ENCODE peak calls at places on chromosomes 6 and 20, in nine cellular contexts. One of them, this sample, is unnamed.

GRCh38 chr6:168264593-168265335 is 54.8 kb downstream of the DACT2 start:
- DNase-seq in IMR-90: no peak
- DNase-seq in fibroblast of mammary gland: no peak
- DNase-seq in brain microvascular endothelial cell: no peak
- DNase-seq in stomach: no peak
- DNase-seq in H9: no peak
- DNase-seq in A549: no peak
- DNase-seq in neural progenitor cell: no peak
- DNase-seq in CD4-positive, alpha-beta T cell: no peak
- DNase-seq in this sample: no peak

GRCh38 chr6:150876598-150876997 is 11.1 kb downstream of the MTHFD1L start:
- DNase-seq in IMR-90: peak
- DNase-seq in fibroblast of mammary gland: peak
- DNase-seq in brain microvascular endothelial cell: no peak
- DNase-seq in stomach: peak
- DNase-seq in H9: no peak
- DNase-seq in A549: no peak
- DNase-seq in neural progenitor cell: peak
- DNase-seq in CD4-positive, alpha-beta T cell: no peak
- DNase-seq in this sample: no peak

GRCh38 chr20:41587956-41588355 is 30.2 kb downstream of the CHD6 start:
- DNase-seq in IMR-90: peak
- DNase-seq in fibroblast of mammary gland: peak
- DNase-seq in brain microvascular endothelial cell: peak
- DNase-seq in stomach: no peak
- DNase-seq in H9: no peak
- DNase-seq in A549: no peak
- DNase-seq in neural progenitor cell: no peak
- DNase-seq in CD4-positive, alpha-beta T cell: no peak
- DNase-seq in this sample: peak

GRCh38 chr6:36029464-36029863 is 1.9 kb downstream of the MAPK14 start:
- DNase-seq in IMR-90: peak
- DNase-seq in fibroblast of mammary gland: peak
- DNase-seq in brain microvascular endothelial cell: peak
- DNase-seq in stomach: no peak
- DNase-seq in H9: no peak
- DNase-seq in A549: peak
- DNase-seq in neural progenitor cell: no peak
- DNase-seq in CD4-positive, alpha-beta T cell: no peak
- DNase-seq in this sample: peak

GRCh38 chr6:445571-446417 is 54.2 kb downstream of the IRF4 start:
- DNase-seq in IMR-90: no peak
- DNase-seq in fibroblast of mammary gland: no peak
- DNase-seq in brain microvascular endothelial cell: no peak
- DNase-seq in stomach: no peak
- DNase-seq in H9: peak
- DNase-seq in A549: no peak
- DNase-seq in neural progenitor cell: no peak
- DNase-seq in CD4-positive, alpha-beta T cell: no peak
- DNase-seq in this sample: no peak

GRCh38 chr6:29759457-29759856 is 36.2 kb downstream of the HLA-F start:
- DNase-seq in IMR-90: no peak
- DNase-seq in fibroblast of mammary gland: no peak
- DNase-seq in brain microvascular endothelial cell: no peak
- DNase-seq in stomach: no peak
- DNase-seq in H9: peak
- DNase-seq in A549: no peak
- DNase-seq in neural progenitor cell: no peak
- DNase-seq in CD4-positive, alpha-beta T cell: no peak
- DNase-seq in this sample: no peak

GRCh38 chr6:23445157-23445710 is 680.8 kb upstream of the NRSN1 start:
- DNase-seq in IMR-90: no peak
- DNase-seq in fibroblast of mammary gland: peak
- DNase-seq in brain microvascular endothelial cell: no peak
- DNase-seq in stomach: no peak
- DNase-seq in H9: no peak
- DNase-seq in A549: no peak
- DNase-seq in neural progenitor cell: no peak
- DNase-seq in CD4-positive, alpha-beta T cell: no peak
- DNase-seq in this sample: no peak

GRCh38 chr6:138406443-138406842 is 2.4 kb downstream of the HEBP2 start:
- DNase-seq in IMR-90: no peak
- DNase-seq in fibroblast of mammary gland: no peak
- DNase-seq in brain microvascular endothelial cell: no peak
- DNase-seq in stomach: no peak
- DNase-seq in H9: no peak
- DNase-seq in A549: peak
- DNase-seq in neural progenitor cell: no peak
- DNase-seq in CD4-positive, alpha-beta T cell: no peak
- DNase-seq in this sample: no peak

DNA sequence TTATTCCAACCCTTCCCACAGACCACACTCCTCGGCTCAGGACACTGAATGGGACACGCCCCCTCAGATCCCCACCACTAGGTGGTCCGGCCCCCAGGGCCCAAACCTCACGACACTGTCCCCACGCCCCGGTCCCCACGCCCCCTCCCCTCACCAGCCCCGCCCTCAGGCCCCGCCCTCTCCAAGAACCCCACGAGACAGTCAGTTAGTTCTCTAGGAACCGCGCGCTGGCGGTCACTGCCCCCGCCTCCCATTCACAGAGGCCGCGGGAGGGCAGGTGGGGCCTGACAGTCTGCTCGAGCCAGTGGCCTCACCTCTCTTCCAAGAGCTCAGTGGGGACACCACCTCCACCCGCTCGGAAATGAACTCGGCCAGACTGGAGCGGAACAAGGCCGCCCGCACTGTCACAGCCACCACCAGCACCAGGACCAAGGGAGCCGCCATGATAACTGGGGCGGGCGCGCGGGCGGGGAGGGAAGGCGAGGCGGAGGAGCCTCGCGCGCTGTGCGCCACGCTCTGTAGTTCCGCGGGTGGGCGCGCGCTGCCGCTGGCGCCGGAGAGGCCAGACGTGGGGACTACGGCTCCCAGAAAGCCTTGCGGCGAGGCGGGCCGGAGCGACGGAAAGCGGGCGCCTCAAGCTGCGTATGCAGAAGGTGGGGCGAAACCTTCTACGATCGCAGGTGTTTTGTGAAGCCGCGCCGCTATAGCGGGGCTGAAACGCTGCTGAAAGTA is at the start of gene PIGU:
- DNase-seq in IMR-90: peak
- DNase-seq in fibroblast of mammary gland: peak
- DNase-seq in brain microvascular endothelial cell: peak
- DNase-seq in stomach: peak
- DNase-seq in H9: peak
- DNase-seq in A549: peak
- DNase-seq in neural progenitor cell: peak
- DNase-seq in CD4-positive, alpha-beta T cell: peak
- DNase-seq in this sample: peak
- TF ChIP-seq CTCF in IMR-90: no peak
- TF ChIP-seq CTCF in fibroblast of mammary gland: no peak
- TF ChIP-seq CTCF in brain microvascular endothelial cell: no peak
- TF ChIP-seq CTCF in stomach: peak
- TF ChIP-seq CTCF in H9: peak
- TF ChIP-seq CTCF in A549: no peak
- TF ChIP-seq CTCF in neural progenitor cell: peak
- TF ChIP-seq CTCF in CD4-positive, alpha-beta T cell: peak
- TF ChIP-seq CTCF in this sample: peak

DNA sequence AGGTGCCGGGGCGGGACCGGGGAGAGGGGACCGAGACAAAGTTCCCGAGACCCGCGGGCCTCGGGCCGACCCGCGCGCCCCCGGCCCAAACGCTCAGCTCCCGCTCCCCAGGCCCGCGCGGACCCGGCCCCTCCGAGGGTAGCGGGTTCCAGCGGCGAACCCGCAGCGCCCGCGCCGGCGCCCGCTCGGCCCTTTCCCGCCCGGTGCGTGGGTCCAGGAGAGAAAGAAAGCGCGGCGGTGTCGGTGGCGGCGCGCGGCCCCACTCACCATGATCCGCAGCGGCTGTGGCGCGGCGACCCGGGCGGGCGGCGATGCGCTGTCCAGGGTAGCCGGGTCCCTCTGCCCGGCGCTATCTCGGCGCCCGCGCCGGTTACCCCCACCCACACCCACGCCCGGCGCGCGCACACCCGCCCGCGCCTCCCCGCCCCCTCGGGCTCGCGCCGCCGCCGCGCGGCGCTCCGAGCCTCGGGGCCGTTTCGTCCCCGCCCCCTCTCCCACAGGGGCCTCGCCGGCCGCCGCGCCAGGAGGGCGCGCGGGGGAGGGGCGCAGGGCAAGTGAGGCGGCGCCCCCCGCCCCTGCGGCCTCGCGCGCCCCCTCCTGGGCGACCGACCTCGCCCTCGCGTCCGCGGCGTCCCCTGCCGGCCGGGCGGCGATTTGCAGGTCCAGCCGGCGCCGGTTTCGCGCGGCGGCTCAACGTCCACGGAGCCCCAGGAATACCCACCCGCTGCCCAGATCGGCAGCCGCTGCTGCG is at the start of gene ELOVL2:
- DNase-seq in IMR-90: peak
- DNase-seq in fibroblast of mammary gland: peak
- DNase-seq in brain microvascular endothelial cell: no peak
- DNase-seq in stomach: no peak
- DNase-seq in H9: peak
- DNase-seq in A549: peak
- DNase-seq in neural progenitor cell: peak
- DNase-seq in CD4-positive, alpha-beta T cell: no peak
- DNase-seq in this sample: peak
- TF ChIP-seq CTCF in IMR-90: peak
- TF ChIP-seq CTCF in fibroblast of mammary gland: peak
- TF ChIP-seq CTCF in brain microvascular endothelial cell: peak
- TF ChIP-seq CTCF in stomach: peak
- TF ChIP-seq CTCF in H9: no peak
- TF ChIP-seq CTCF in A549: peak
- TF ChIP-seq CTCF in neural progenitor cell: peak
- TF ChIP-seq CTCF in CD4-positive, alpha-beta T cell: no peak
- TF ChIP-seq CTCF in this sample: peak

DNA sequence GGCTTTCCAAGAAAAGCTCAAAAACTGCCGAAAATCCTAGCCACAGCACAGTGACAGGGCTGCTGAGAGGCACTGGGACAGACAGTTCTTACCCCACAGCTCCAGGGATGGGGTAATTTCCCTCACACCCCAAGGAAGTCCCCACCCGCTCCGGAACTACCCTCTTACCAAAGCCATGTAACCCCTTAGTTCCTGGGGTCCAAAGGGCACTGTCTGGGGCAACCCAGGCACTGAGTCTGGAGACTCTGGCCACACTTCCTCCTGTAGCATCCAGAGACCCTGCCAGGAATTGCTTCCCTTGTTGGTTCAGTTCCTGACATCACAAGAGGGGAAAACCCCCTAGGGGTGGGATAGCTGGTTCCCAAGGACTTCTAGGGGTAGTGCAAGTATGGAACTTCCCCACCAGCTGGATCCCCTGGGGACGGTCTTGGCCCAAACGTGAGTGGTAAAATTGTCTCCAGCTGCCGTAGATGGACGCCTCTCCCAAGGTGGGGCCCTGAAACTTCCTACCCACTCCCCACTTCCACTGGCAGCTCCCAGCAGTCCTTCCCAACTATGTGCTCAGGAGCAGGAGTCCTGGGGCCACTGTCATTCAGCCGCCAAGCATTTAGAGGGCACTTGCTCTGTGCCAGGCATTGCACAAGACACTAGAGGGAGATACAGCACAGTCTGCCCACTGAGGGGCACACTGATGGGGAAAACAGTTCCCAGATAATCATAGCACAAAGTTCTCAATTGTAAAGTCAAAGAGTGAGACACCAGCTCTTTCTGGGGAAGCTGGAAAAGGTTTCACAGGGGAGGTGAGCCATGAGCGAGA is 17.3 kb upstream of the HCK start:
- DNase-seq in IMR-90: no peak
- DNase-seq in fibroblast of mammary gland: no peak
- DNase-seq in brain microvascular endothelial cell: no peak
- DNase-seq in stomach: no peak
- DNase-seq in H9: no peak
- DNase-seq in A549: peak
- DNase-seq in neural progenitor cell: peak
- DNase-seq in CD4-positive, alpha-beta T cell: no peak
- DNase-seq in this sample: peak
- TF ChIP-seq CTCF in IMR-90: peak
- TF ChIP-seq CTCF in fibroblast of mammary gland: no peak
- TF ChIP-seq CTCF in brain microvascular endothelial cell: peak
- TF ChIP-seq CTCF in stomach: no peak
- TF ChIP-seq CTCF in H9: peak
- TF ChIP-seq CTCF in A549: peak
- TF ChIP-seq CTCF in neural progenitor cell: peak
- TF ChIP-seq CTCF in CD4-positive, alpha-beta T cell: no peak
- TF ChIP-seq CTCF in this sample: peak

DNA sequence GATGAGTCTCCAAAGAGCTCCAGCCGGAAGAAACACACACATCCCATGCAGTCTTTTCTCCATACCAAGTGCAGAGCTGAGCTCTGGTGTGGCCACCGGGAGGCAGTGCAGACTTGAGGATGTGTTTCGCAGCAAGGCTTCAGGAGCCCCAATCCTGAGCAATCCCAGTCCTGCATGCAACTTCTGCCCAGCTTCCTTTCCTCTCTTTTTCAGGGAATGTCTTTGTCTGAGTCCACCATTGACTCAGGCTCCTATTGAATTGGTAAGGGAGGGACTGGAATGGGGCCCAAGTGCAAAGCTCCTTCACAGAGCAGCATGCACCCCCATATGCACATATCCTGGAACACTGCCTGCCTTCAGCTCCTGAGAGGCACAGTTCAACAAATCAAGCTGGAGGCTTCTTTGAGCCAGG is 50.5 kb upstream of the ASIP start:
- DNase-seq in IMR-90: peak
- DNase-seq in fibroblast of mammary gland: peak
- DNase-seq in brain microvascular endothelial cell: peak
- DNase-seq in stomach: peak
- DNase-seq in H9: peak
- DNase-seq in A549: peak
- DNase-seq in neural progenitor cell: peak
- DNase-seq in CD4-positive, alpha-beta T cell: peak
- DNase-seq in this sample: peak
- TF ChIP-seq CTCF in IMR-90: peak
- TF ChIP-seq CTCF in fibroblast of mammary gland: peak
- TF ChIP-seq CTCF in brain microvascular endothelial cell: peak
- TF ChIP-seq CTCF in stomach: peak
- TF ChIP-seq CTCF in H9: peak
- TF ChIP-seq CTCF in A549: peak
- TF ChIP-seq CTCF in neural progenitor cell: peak
- TF ChIP-seq CTCF in CD4-positive, alpha-beta T cell: no peak
- TF ChIP-seq CTCF in this sample: peak

This sample was measured in HFFc6.